ENCODE peak calls at places on chromosome 9, in seven cellular contexts. X is lower leg skin; M is stimulated activated naive CD8-positive, alpha-beta T cell treated with anti-CD3 and anti-CD28 coated beads, Interleukin-15, Interleukin-2, amounts not matched to agents 100 U/mL and 50 U/mL, for 24 hours; O is T-helper 9 cell; T is cardiac muscle cell; B is stimulated activated CD8-positive, alpha-beta memory T cell treated with anti-CD3 and anti-CD28 coated beads, Interleukin-12 subunit alpha, Interleukin-12 subunit beta, amount 100 ng/mL, for 4 hours; Y is aorta. U is an unnamed sample.

GRCh38 chr9:106218427-106218826 is 524.1 kb downstream of the TMEM38B start:
- DNase-seq in X (no peak), M (no peak), O (no peak), T (no peak), B (no peak), Y (no peak), U (no peak)

GRCh38 chr9:88216132-88216995 is 78.1 kb upstream of the SPATA31C2 start:
- DNase-seq in X (no peak), M (no peak), O (no peak), T (no peak), B (no peak), Y (no peak), U (no peak)

GRCh38 chr9:120933310-120934044 is 6.9 kb upstream of the TRAF1 start:
- DNase-seq in X (no peak), M (no peak), O (no peak), T (no peak), B (no peak), Y (no peak), U (no peak)

GRCh38 chr9:89314955-89315354 is 3.3 kb upstream of the SECISBP2 start:
- DNase-seq in X (no peak), M (no peak), O (no peak), T (no peak), B (no peak), Y (no peak), U (no peak)

GRCh38 chr9:6552033-6552737 is 93.3 kb downstream of the GLDC start:
- DNase-seq in X (no peak), M (no peak), O (no peak), T (peak), B (no peak), Y (no peak), U (peak)

GRCh38 chr9:81535542-81536241 is 153.7 kb downstream of the TLE1 start:
- DNase-seq in X (no peak), M (no peak), O (no peak), T (peak), B (no peak), Y (no peak), U (peak)

GRCh38 chr9:124062172-124062571 is 50.6 kb downstream of the LHX2 start:
- DNase-seq in X (no peak), M (no peak), O (no peak), T (no peak), B (no peak), Y (no peak), U (peak)

GRCh38 chr9:104905931-104906330 is 22.0 kb downstream of the ABCA1 start:
- DNase-seq in X (no peak), M (no peak), O (no peak), T (peak), B (no peak), Y (no peak), U (no peak)

GRCh38 chr9:129946596-129946995 is 96.4 kb downstream of the FNBP1 start:
- DNase-seq in X (no peak), M (no peak), O (no peak), T (no peak), B (no peak), Y (no peak), U (no peak)

GRCh38 chr9:89935791-89936190 is 331.0 kb downstream of the GADD45G start:
- DNase-seq in X (peak), M (no peak), O (no peak), T (no peak), B (no peak), Y (no peak), U (no peak)

GRCh38 chr9:123058834-123059233 is 25.4 kb downstream of the GPR21 start:
- DNase-seq in X (no peak), M (no peak), O (no peak), T (peak), B (no peak), Y (no peak), U (no peak)

GRCh38 chr9:93143830-93144530 is 9.9 kb upstream of the NINJ1 start:
- DNase-seq in X (no peak), M (peak), O (peak), T (no peak), B (peak), Y (peak), U (no peak)

GRCh38 chr9:134196911-134197310 is 32.5 kb upstream of the RNU6ATAC start:
- DNase-seq in X (peak), M (no peak), O (no peak), T (no peak), B (no peak), Y (peak), U (no peak)

GRCh38 chr9:94923333-94924089 is 197.0 kb downstream of the AOPEP start:
- DNase-seq in X (no peak), M (no peak), O (no peak), T (no peak), B (no peak), Y (no peak), U (no peak)

GRCh38 chr9:137293094-137293481 is 9.0 kb downstream of the NRARP start:
- DNase-seq in X (no peak), M (no peak), O (no peak), T (no peak), B (no peak), Y (no peak), U (no peak)

GRCh38 chr9:35835216-35835604 is 6.2 kb downstream of the TMEM8B start:
- DNase-seq in X (peak), M (no peak), O (no peak), T (peak), B (no peak), Y (no peak), U (no peak)

GRCh38 chr9:89684912-89685636 is 80.3 kb downstream of the GADD45G start:
- DNase-seq in X (no peak), M (no peak), O (no peak), T (no peak), B (no peak), Y (no peak), U (no peak)

GRCh38 chr9:25177858-25178257 is 500.4 kb downstream of the TUSC1 start:
- DNase-seq in X (no peak), M (no peak), O (no peak), T (no peak), B (no peak), Y (no peak), U (no peak)

GRCh38 chr9:134652291-134653225 is 11.0 kb downstream of the COL5A1 start:
- DNase-seq in X (no peak), M (no peak), O (no peak), T (no peak), B (no peak), Y (peak), U (no peak)

GRCh38 chr9:12790883-12791282 is 16.1 kb downstream of the LURAP1L start:
- DNase-seq in X (no peak), M (no peak), O (no peak), T (no peak), B (no peak), Y (no peak), U (no peak)

GRCh38 chr9:127537014-127537413 is 75.1 kb upstream of the STXBP1 start:
- DNase-seq in X (no peak), M (no peak), O (no peak), T (no peak), B (no peak), Y (no peak), U (no peak)

GRCh38 chr9:134589748-134590147 is 51.9 kb upstream of the COL5A1 start:
- DNase-seq in X (no peak), M (no peak), O (no peak), T (no peak), B (no peak), Y (no peak), U (no peak)

GRCh38 chr9:131274674-131275331 is 1.5 kb downstream of the FAM78A start:
- DNase-seq in X (no peak), M (no peak), O (no peak), T (no peak), B (no peak), Y (peak), U (no peak)

GRCh38 chr9:14030350-14030823 is 283.6 kb downstream of the NFIB start:
- DNase-seq in X (no peak), M (no peak), O (no peak), T (peak), B (no peak), Y (no peak), U (peak)

GRCh38 chr9:6788175-6789016 is 30.6 kb downstream of the KDM4C start:
- DNase-seq in X (no peak), M (no peak), O (no peak), T (peak), B (no peak), Y (no peak), U (peak)

GRCh38 chr9:94874316-94874715 is 147.8 kb downstream of the AOPEP start:
- DNase-seq in X (no peak), M (no peak), O (no peak), T (peak), B (no peak), Y (no peak), U (peak)

GRCh38 chr9:128635266-128636023 is 21.2 kb downstream of the DYNC2I2 start:
- DNase-seq in X (peak), M (no peak), O (no peak), T (peak), B (no peak), Y (peak), U (peak)

GRCh38 chr9:116057371-116057770 is 96.2 kb upstream of the PAPPA start:
- DNase-seq in X (no peak), M (no peak), O (no peak), T (no peak), B (no peak), Y (no peak), U (no peak)

GRCh38 chr9:120830865-120831264 is 11.9 kb downstream of the PSMD5 start:
- DNase-seq in X (no peak), M (no peak), O (no peak), T (no peak), B (no peak), Y (no peak), U (no peak)

GRCh38 chr9:127776919-127777280 is 1.6 kb downstream of the SH2D3C start:
- DNase-seq in X (no peak), M (peak), O (no peak), T (no peak), B (no peak), Y (no peak), U (no peak)

GRCh38 chr9:98554752-98555151 is 154.0 kb downstream of the GABBR2 start:
- DNase-seq in X (no peak), M (no peak), O (no peak), T (no peak), B (no peak), Y (no peak), U (no peak)

GRCh38 chr9:6827370-6827949 is 69.7 kb downstream of the KDM4C start:
- DNase-seq in X (no peak), M (peak), O (no peak), T (peak), B (no peak), Y (no peak), U (peak)

GRCh38 chr9:91415290-91415689 is 8.3 kb downstream of the NFIL3 start:
- DNase-seq in X (no peak), M (no peak), O (no peak), T (no peak), B (no peak), Y (no peak), U (no peak)

GRCh38 chr9:75482566-75482965 is 394.3 kb downstream of the OSTF1 start:
- DNase-seq in X (no peak), M (no peak), O (no peak), T (no peak), B (no peak), Y (no peak), U (no peak)

GRCh38 chr9:84140535-84141101 is 160.0 kb downstream of the RMI1 start:
- DNase-seq in X (peak), M (peak), O (no peak), T (peak), B (no peak), Y (peak), U (peak)

GRCh38 chr9:14340994-14341393 is 27.1 kb upstream of the NFIB start:
- DNase-seq in X (no peak), M (no peak), O (no peak), T (no peak), B (no peak), Y (no peak), U (no peak)

GRCh38 chr9:15349892-15350761 is 43.1 kb upstream of the TTC39B start:
- DNase-seq in X (no peak), M (peak), O (no peak), T (peak), B (no peak), Y (peak), U (peak)

GRCh38 chr9:96852676-96853075 is 1.6 kb downstream of the ZNF782 start:
- DNase-seq in X (no peak), M (no peak), O (no peak), T (no peak), B (no peak), Y (no peak), U (no peak)

GRCh38 chr9:9746826-9747225 is 866.0 kb downstream of the PTPRD start:
- DNase-seq in X (no peak), M (no peak), O (no peak), T (no peak), B (no peak), Y (no peak), U (no peak)

U was measured in Daoy.